ENCODE peak calls at places on chromosomes 11 and 22, in six cellular contexts. U is Kasumi-1, X is nucleus accumbens, F is putamen, M is body of pancreas, Z is KBM-7. O is an unnamed sample.
A peak's percentile ranks its signal among the peaks of the same experiment; 100 is the strongest.

GRCh38 chr11:64696045-64696444 is 27.0 kb downstream of the NRXN2 start:
- DNase-seq in Z (no peak), M (no peak), U (no peak), F (no peak), X (no peak), O (no peak)

GRCh38 chr11:44578279-44578678 is 12.8 kb downstream of the CD82 start:
- DNase-seq in Z (peak; percentile 79), F (no peak), U (peak; percentile 21), X (no peak), M (no peak), O (no peak)

GRCh38 chr11:127624455-127624854 is 623.9 kb upstream of the KIRREL3 start:
- DNase-seq in Z (no peak), U (no peak), F (no peak), M (no peak), X (no peak), O (no peak)

GRCh38 chr11:42593426-42593825 is 718.4 kb upstream of the API5 start:
- DNase-seq in X (no peak), F (peak; percentile 27), U (no peak), M (no peak), Z (no peak), O (no peak)

GRCh38 chr11:23490557-23491235 is 630.4 kb upstream of the CCDC179 start:
- DNase-seq in Z (no peak), X (no peak), M (no peak), U (no peak), F (no peak), O (no peak)

GRCh38 chr11:61370349-61371005 is 8.3 kb downstream of the TMEM138 start:
- DNase-seq in X (no peak), U (no peak), M (no peak), F (no peak), Z (no peak), O (no peak)

GRCh38 chr11:76653674-76654309 is 16.8 kb downstream of the LRRC32 start:
- DNase-seq in X (no peak), F (no peak), M (no peak), U (no peak), Z (no peak), O (no peak)

GRCh38 chr22:49517211-49517610 is 310.5 kb downstream of the BRD1 start:
- DNase-seq in F (no peak), Z (no peak), U (no peak), M (no peak), X (no peak), O (no peak)

GRCh38 chr11:134356656-134357544 is 25.1 kb downstream of the GLB1L2 start:
- DNase-seq in Z (no peak), U (no peak), M (no peak), X (no peak), F (no peak), O (no peak)

GRCh38 chr22:28299760-28300159 is 379.9 kb downstream of the TTC28 start:
- DNase-seq in X (peak; percentile 3), Z (no peak), F (no peak), M (peak; percentile 24), U (no peak), O (no peak)

O was measured in caudate nucleus.